ENCODE peak calls at places on chromosomes 6 and 20, in six cellular contexts. O, B, A, M, W and H are unnamed samples.

GRCh38 chr6:100468013-100468622 is 3.4 kb upstream of the SIM1 start:
- DNase-seq in B (no peak), M (no peak), O (no peak), W (no peak), A (no peak), H (no peak)

GRCh38 chr6:39543117-39543516 is 182.1 kb downstream of the KIF6 start:
- DNase-seq in O (no peak), M (no peak), A (no peak), W (no peak), B (no peak), H (no peak)

GRCh38 chr20:1291191-1291741 is 25.2 kb downstream of the SNPH start:
- DNase-seq in M (no peak), A (no peak), O (no peak), B (no peak), W (no peak), H (no peak)

GRCh38 chr20:6852478-6852877 is 85.0 kb downstream of the BMP2 start:
- DNase-seq in A (no peak), O (no peak), B (no peak), W (no peak), M (no peak), H (no peak)

GRCh38 chr6:168196385-168196860 is 117.4 kb upstream of the FRMD1 start:
- DNase-seq in W (no peak), A (no peak), B (no peak), O (no peak), M (peak; percentile 72), H (no peak)

GRCh38 chr6:41780623-41781301 is at the start of gene PRICKLE4:
- DNase-seq in A (peak; percentile 81), M (no peak), O (no peak), B (no peak), W (peak; percentile 71), H (peak; percentile 76)

GRCh38 chr20:7497985-7498384 is 442.3 kb downstream of the HAO1 start:
- DNase-seq in B (no peak), O (no peak), A (no peak), W (no peak), M (no peak), H (no peak)

GRCh38 chr6:159151266-159151855 is 17.8 kb upstream of the FNDC1 start:
- DNase-seq in M (peak; percentile 34), A (peak; percentile 83), B (peak; percentile 66), W (peak; percentile 60), O (no peak), H (no peak)

GRCh38 chr6:109690373-109690739 is 646 bp downstream of the AK9 start:
- DNase-seq in A (peak; percentile 72), M (peak; percentile 15), W (peak; percentile 62), B (peak; percentile 49), O (no peak), H (peak; percentile 47)

DNA sequence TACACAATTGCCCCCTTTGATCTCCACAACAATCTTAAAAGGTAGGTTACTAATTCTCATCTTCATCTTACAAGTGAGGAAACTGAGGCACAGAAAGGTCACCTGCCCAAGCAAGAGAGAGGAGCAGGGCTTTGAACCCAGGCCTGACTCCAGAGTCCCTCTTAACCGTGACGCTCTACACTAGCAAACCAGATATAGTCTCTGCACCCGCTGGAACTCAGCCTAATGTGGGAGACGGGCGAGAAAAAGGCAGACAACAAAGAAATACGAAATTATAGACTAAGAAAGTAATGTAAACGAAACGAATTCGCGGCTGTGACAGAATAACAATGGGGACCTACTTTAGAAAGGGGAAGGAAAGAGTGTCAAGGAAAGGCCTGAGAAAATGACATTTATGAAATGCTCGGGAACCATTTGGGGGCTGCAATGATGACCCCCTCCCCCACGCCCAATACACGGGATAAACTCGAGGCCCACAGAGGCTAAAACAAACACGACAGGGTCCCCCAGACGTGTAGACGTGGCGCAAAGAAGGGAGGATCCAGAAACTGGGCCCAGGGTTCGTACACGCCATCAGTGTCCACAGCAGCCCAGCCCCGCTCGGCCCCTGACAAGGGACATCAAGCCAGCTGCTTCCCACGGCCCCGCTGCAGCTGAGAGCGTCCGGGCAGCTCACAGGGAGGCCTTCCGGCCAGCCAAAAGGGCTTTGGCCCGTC is 641 bp downstream of the TRPC4AP start:
- DNase-seq in M (peak; percentile 44), B (no peak), O (no peak), W (peak; percentile 38), A (no peak), H (no peak)
- TF ChIP-seq GABPA in M (no peak), B (no peak), O (no peak), W (no peak), A (no peak), H (no peak)

DNA sequence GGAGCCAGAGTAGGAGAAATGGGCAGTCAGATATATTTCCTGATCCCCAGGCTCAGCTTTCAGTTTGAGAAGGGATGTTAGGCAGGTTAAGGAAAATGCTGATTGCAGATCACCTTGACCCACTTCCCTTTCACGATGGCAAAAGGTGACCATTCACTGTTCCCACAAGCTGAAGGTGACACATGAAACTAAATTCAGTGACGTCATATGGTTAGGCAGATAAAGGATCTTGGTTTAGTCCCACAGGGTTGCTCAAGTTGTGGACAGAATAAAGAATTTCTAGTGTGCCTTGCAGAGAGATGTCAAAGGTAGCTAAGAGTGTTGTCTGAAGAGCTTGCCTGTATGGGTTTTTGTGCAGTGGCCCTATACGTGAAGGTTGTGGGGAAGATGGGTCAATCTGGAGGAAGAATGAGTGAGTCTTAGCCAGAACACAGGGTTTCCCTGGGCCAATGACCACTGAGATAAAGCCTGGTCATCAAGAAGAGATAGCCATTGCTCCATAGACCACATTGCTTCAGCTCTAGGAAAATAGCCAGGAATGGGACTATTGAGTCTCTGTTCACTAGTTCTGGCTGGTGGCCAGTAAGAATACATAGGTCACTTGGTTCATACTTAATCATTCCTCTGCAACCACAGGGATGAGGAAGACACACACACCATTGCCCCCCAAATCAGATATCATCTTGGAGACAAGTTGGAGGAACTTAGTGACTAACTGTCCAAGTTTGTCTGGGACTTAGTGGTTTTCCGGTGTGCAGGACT is 148.5 kb upstream of the ATXN1 start:
- DNase-seq in A (no peak), B (no peak), M (no peak), O (no peak), W (no peak), H (no peak)
- TF ChIP-seq GABPA in A (no peak), B (no peak), M (no peak), O (no peak), W (no peak), H (no peak)

GRCh38 chr6:73074175-73074574 is 151.1 kb downstream of the KHDC1L start:
- DNase-seq in A (no peak), B (no peak), M (no peak), W (no peak), O (no peak), H (no peak)
- TF ChIP-seq GABPA in A (no peak), B (no peak), M (no peak), W (no peak), O (no peak), H (no peak)

GRCh38 chr20:44615169-44615791 is 32.9 kb downstream of the PKIG start:
- DNase-seq in O (no peak), A (no peak), B (no peak), M (no peak), W (no peak), H (no peak)
- TF ChIP-seq GABPA in O (no peak), A (no peak), B (no peak), M (no peak), W (no peak), H (no peak)

DNA sequence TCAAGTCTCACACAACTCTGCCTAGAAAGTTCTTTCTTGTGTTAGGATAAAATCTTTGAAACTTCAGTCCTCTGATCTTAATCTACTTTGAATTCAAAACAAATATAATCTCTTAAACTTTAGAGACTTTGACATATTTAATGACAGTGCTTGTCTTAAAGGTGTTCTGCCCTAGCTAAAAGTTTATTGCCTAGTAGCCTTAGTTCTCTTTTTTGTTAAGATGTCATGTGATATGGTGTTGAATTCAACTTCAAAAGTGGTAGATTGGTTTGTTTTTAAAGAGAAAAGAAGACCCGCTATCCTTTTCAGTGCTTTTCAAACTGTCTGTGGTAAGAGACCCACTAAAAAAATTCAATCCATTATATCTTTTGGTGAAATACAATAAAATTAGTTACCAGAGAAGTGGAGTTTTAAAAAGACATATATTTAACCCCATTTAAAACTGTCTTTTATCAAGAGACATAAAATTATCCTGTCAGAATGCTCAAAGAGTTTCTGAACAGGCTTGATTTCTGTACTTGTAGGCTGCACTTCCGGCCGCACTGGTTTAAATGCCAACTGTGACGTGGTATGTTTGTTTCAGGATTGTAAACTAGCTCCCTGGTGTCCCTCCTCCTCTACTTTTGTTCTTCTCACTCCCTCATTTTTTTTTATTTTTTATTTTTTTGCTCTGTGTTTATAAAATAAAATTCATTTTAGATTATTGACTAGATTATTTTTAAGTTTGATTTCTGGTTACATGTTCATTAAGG is 76.5 kb downstream of the QKI start:
- DNase-seq in A (no peak), M (no peak), W (no peak), O (no peak), B (no peak), H (no peak)
- TF ChIP-seq GABPA in A (no peak), M (no peak), W (no peak), O (no peak), B (no peak), H (no peak)

GRCh38 chr6:9467746-9468145 is 947.1 kb downstream of the TFAP2A start:
- DNase-seq in W (no peak), O (no peak), A (no peak), M (no peak), B (no peak), H (no peak)
- TF ChIP-seq GABPA in W (no peak), O (no peak), A (no peak), M (no peak), B (no peak), H (no peak)

GRCh38 chr6:164344801-164345291 is 930.3 kb downstream of the QKI start:
- DNase-seq in B (no peak), M (no peak), O (no peak), W (no peak), A (no peak), H (peak; percentile 33)
- TF ChIP-seq GABPA in B (no peak), M (no peak), O (no peak), W (no peak), A (no peak), H (no peak)

DNA sequence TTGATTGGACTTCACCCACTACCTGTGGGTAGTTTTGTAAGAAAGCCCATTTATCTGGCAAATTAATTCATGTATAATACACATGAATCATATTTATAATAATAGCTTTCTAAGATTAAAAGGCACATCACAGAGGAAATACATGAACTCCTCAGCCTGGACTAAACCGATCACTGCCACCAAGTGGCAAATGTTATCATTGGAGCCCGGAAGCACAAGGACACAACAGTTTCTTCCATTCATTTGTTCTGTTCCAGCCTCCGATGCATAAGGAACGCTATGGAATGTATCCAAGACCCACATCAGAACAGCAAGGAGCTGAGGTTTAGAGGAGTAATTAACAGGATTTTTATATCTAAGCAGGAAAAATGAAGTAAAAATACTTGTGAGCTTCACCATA is 13.9 kb upstream of the IPCEF1 start:
- DNase-seq in A (no peak), M (peak; percentile 25), B (peak; percentile 49), O (no peak), W (peak; percentile 52), H (no peak)
- TF ChIP-seq GABPA in A (no peak), M (no peak), B (no peak), O (no peak), W (no peak), H (no peak)

DNA sequence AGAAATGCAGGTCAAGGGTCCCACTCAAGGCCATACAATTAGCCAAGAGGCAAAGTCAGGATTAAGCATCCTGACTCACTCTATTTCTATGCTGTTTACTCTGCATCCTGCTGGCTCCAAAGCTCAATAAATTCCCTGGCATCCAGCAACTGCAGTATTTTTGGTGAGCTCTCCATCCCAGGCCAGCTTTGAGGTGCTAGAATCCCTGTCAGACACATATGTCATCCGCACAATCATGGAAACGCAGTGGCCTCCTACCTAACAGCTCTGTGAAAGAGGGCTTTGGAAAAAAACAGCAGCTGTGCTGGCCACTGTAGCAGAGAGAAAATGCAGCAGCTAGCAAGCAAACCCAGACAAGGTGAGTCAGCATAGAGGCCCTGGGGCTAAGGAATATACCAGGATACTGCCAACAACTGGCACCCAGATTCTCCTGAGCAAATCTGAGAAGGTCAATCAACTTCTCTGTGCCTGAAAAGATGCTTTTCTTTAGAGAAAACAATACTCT is 58.4 kb downstream of the ANKEF1 start:
- DNase-seq in M (no peak), W (no peak), B (no peak), A (no peak), O (no peak), H (no peak)
- TF ChIP-seq GABPA in M (no peak), W (no peak), B (no peak), A (no peak), O (no peak), H (no peak)